ENCODE peak calls at places on chromosomes 7 and 10, in four cellular contexts. N, J, T and M are unnamed samples. For H3K27me3, the result is how much of the 10 kb centered on the place peaks cover.

GRCh38 chr10:119734396-119735332 is 8.8 kb downstream of the INPP5F start:
- DNase-seq in J (peak), N (peak), T (no peak), M (peak)

GRCh38 chr10:101043356-101043707 is 12.3 kb downstream of the SFXN3 start:
- DNase-seq in T (no peak), J (no peak), N (no peak), M (no peak)

GRCh38 chr7:94417921-94418320 is 23.2 kb downstream of the COL1A2 start:
- DNase-seq in J (peak), N (no peak), T (no peak), M (peak)

GRCh38 chr10:24209421-24209770 is 458 bp downstream of the KIAA1217 start:
- DNase-seq in J (peak), N (peak), T (peak), M (peak)

GRCh38 chr7:112668561-112668960 is 121.6 kb downstream of the TMEM168 start:
- DNase-seq in T (no peak), J (no peak), N (no peak), M (no peak)

GRCh38 chr10:119942973-119943372 is 50.4 kb downstream of the SEC23IP start:
- DNase-seq in T (no peak), N (peak), J (no peak), M (no peak)

GRCh38 chr7:99036531-99037175 is 107.3 kb downstream of the SMURF1 start:
- DNase-seq in N (peak), T (peak), J (peak), M (no peak)

GRCh38 chr10:72321248-72322029 is 33.3 kb downstream of the DNAJB12 start:
- DNase-seq in N (no peak), J (no peak), T (no peak), M (no peak)

GRCh38 chr7:2169923-2170575 is 62.7 kb downstream of the MAD1L1 start:
- DNase-seq in T (no peak), N (no peak), J (no peak), M (peak)

GRCh38 chr7:28940741-28941385 is 17.3 kb downstream of the TRIL start:
- DNase-seq in N (no peak), J (no peak), T (no peak), M (no peak)

GRCh38 chr7:3042861-3043489 is 692 bp downstream of the CARD11 start:
- DNase-seq in J (no peak), N (peak), T (no peak), M (no peak)

GRCh38 chr10:9239298-9239697 is 1184.8 kb downstream of the GATA3 start:
- DNase-seq in T (no peak), N (no peak), J (peak), M (no peak)

GRCh38 chr7:28062197-28062988 is 118.2 kb downstream of the JAZF1 start:
- DNase-seq in N (peak), J (peak), T (peak), M (peak)

DNA sequence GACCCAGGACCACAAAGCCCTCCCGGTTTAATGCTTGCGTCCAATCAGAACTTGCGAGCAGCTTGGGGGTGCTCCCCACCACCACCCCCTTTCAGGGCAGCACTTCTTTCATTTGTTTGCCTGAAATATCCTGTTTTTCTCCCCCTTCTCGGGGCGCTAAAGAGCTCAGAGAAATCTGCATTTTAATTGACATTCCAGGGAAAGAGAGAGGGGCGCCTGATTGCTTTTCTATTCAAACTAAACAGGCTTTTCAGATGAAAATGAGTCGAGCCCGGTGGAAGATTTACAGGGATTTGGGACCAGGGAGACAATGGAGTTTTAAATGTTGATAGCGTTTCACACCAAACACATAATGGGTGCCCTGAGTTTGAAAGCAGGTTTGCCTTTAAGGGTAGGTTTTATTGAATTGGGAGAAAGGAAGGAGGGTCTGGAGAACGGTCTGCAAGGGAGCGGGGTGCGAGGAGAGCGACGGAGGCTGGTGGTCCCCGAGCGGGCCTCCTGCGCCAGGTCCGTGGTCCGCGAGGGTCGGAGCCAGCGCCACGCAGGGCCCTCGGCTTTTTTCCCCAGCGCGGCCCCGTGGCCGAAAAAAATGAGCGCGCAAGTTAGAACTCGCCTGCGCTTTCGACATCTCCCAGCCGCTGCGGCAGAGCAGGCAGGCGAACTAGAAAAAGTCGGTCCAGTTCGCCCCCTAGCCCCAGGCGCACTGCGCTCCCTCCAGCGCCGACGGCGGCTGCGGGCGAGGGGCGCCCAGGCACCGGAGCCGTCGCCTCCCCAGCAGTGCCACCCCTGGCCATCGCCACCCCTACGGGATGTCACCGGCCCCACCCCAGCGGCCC is 1.4 kb downstream of the FGFR2 start:
- DNase-seq in J (no peak), T (no peak), N (no peak), M (peak)
- H3K4me3 ChIP-seq in J (peak), T (peak), N (no peak), M (peak)

DNA sequence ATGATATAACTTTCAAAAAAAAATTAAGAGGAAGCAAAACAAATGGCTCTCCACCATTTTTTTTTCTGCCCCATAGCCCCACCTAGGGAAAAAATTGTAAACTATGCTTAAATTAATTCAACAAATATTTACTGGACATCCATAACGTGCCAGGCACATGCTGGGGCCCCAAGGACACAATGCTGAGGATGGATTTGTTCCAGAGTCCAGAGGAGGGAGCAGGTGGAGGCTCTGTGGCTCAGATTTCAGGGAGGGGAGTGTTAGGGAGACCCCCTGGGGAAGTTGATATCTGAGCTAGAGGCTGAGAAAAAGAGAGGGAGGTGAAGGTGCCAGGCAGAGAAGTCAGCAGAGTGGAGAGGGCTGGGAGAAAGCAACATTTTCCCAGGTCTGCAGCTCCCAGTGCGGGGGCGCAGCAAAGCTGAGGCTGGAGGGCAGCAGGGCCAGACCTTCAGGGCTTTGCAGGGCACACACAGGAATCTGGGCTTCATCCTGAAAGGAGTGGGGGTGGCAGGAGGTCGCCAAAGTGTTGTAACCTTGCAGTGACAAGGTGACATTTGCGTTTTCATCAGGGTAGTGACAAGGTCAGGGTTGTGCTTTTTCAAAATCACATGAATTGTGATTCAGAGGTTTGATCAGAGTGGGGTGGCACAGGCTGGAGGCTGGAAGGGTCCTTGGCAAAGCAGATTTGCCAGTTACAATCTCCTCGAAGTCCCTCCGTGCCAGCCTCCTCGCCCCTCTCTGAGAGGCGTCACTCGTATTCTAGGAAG is 261.6 kb downstream of the WDR11 start:
- DNase-seq in J (peak), N (no peak), T (no peak), M (peak)
- H3K27ac ChIP-seq in J (no peak), N (no peak), T (no peak), M (no peak)

GRCh38 chr7:142811154-142811737 is 40.5 kb downstream of the PRSS2 start:
- DNase-seq in N (peak), T (no peak), J (peak), M (peak)
- H3K27me3 ChIP-seq in N (under half), T (under half), J (under half), M (under half)

GRCh38 chr10:8052970-8053445 is 1.5 kb upstream of the GATA3 start:
- DNase-seq in J (no peak), T (no peak), N (no peak), M (no peak)
- H3K4me3 ChIP-seq in J (peak), T (peak), N (peak), M (peak)